ENCODE peak calls at places on chromosome 18, in ten cellular contexts. H, M, E, W, J, Y, D, V, Z and S are unnamed samples.

GRCh38 chr18:76416935-76417334 is 78.1 kb downstream of the ZNF516 start:
- DNase-seq in J (no peak), M (no peak), Z (no peak), Y (no peak), W (no peak), D (peak), V (no peak), H (no peak), E (no peak), S (peak)

GRCh38 chr18:48339692-48340091 is 69.5 kb downstream of the ZBTB7C start:
- DNase-seq in E (no peak), V (no peak), M (no peak), D (no peak), Z (no peak), H (no peak), W (no peak), Y (no peak), J (no peak), S (no peak)

GRCh38 chr18:23722646-23723045 is 33.4 kb downstream of the LAMA3 start:
- DNase-seq in J (no peak), V (no peak), D (no peak), W (no peak), H (no peak), Y (no peak), E (no peak), Z (no peak), M (no peak), S (no peak)

GRCh38 chr18:56702946-56703345 is 51.8 kb downstream of the WDR7 start:
- DNase-seq in W (no peak), J (peak), E (no peak), Z (peak), Y (peak), M (no peak), D (peak), H (peak), V (no peak), S (peak)

GRCh38 chr18:62450175-62450545 is 72.7 kb upstream of the ZCCHC2 start:
- DNase-seq in Y (no peak), M (no peak), E (no peak), H (no peak), W (no peak), V (no peak), Z (peak), J (no peak), D (no peak), S (no peak)

GRCh38 chr18:49757513-49758262 is 55.6 kb downstream of the ACAA2 start:
- DNase-seq in W (peak), V (no peak), E (no peak), H (no peak), J (no peak), D (no peak), Y (peak), Z (no peak), M (peak), S (no peak)

GRCh38 chr18:67300498-67300897 is 216.0 kb downstream of the DSEL start:
- DNase-seq in W (peak), H (no peak), Z (peak), M (no peak), D (no peak), V (no peak), E (no peak), Y (no peak), J (no peak), S (no peak)

GRCh38 chr18:9700261-9700796 is 7.8 kb upstream of the RAB31 start:
- DNase-seq in H (no peak), E (no peak), V (no peak), J (no peak), D (no peak), Z (peak), W (no peak), M (no peak), Y (no peak), S (no peak)

GRCh38 chr18:28086530-28087172 is 90.3 kb downstream of the CDH2 start:
- DNase-seq in D (no peak), M (no peak), E (no peak), W (no peak), J (no peak), H (no peak), V (no peak), Z (no peak), Y (no peak), S (peak)

GRCh38 chr18:8162797-8163196 is 446.4 kb upstream of the RAB12 start:
- DNase-seq in E (no peak), Y (no peak), J (no peak), H (no peak), D (no peak), V (no peak), W (no peak), Z (no peak), M (no peak), S (no peak)

GRCh38 chr18:22455425-22456150 is 37.9 kb upstream of the CTAGE1 start:
- DNase-seq in Z (no peak), M (no peak), W (no peak), V (no peak), H (no peak), J (no peak), Y (no peak), D (no peak), E (no peak), S (no peak)

GRCh38 chr18:39454866-39455265 is 1889.3 kb upstream of the CELF4 start:
- DNase-seq in D (no peak), Y (no peak), H (no peak), E (no peak), J (no peak), W (no peak), V (no peak), Z (no peak), M (no peak), S (no peak)

GRCh38 chr18:12532661-12533060 is 124.9 kb downstream of the PRELID3A start:
- DNase-seq in E (no peak), Y (no peak), J (no peak), D (no peak), M (no peak), Z (no peak), W (no peak), H (no peak), V (no peak), S (no peak)